ENCODE peak calls at places on chromosomes 13 and 19, in four cellular contexts. One of them, this sample, is unnamed.

GRCh38 chr13:104525467-104525866 is 1459.2 kb upstream of the SLC10A2 start:
- DNase-seq in stimulated activated CD4-positive, alpha-beta T cell treated with anti-CD3 and anti-CD28 coated beads, Interleukin-1b, Interleukin-23, amount 100 ng/mL, for 48 hours: no peak
- DNase-seq in amniotic epithelial cell: no peak
- DNase-seq in epithelial cell of prostate: no peak
- DNase-seq in this sample: no peak

GRCh38 chr13:114311908-114312307 is 2.4 kb upstream of the CHAMP1 start:
- DNase-seq in stimulated activated CD4-positive, alpha-beta T cell treated with anti-CD3 and anti-CD28 coated beads, Interleukin-1b, Interleukin-23, amount 100 ng/mL, for 48 hours: no peak
- DNase-seq in amniotic epithelial cell: no peak
- DNase-seq in epithelial cell of prostate: no peak
- DNase-seq in this sample: no peak

GRCh38 chr13:89831157-89831556 is 1516.3 kb upstream of the MIR17HG start:
- DNase-seq in stimulated activated CD4-positive, alpha-beta T cell treated with anti-CD3 and anti-CD28 coated beads, Interleukin-1b, Interleukin-23, amount 100 ng/mL, for 48 hours: no peak
- DNase-seq in amniotic epithelial cell: no peak
- DNase-seq in epithelial cell of prostate: no peak
- DNase-seq in this sample: no peak

GRCh38 chr19:5130371-5131030 is 161.6 kb downstream of the KDM4B start:
- DNase-seq in stimulated activated CD4-positive, alpha-beta T cell treated with anti-CD3 and anti-CD28 coated beads, Interleukin-1b, Interleukin-23, amount 100 ng/mL, for 48 hours: peak
- DNase-seq in amniotic epithelial cell: no peak
- DNase-seq in epithelial cell of prostate: no peak
- DNase-seq in this sample: no peak

GRCh38 chr13:30751183-30751933 is 16.0 kb downstream of the ALOX5AP start:
- DNase-seq in stimulated activated CD4-positive, alpha-beta T cell treated with anti-CD3 and anti-CD28 coated beads, Interleukin-1b, Interleukin-23, amount 100 ng/mL, for 48 hours: no peak
- DNase-seq in amniotic epithelial cell: no peak
- DNase-seq in epithelial cell of prostate: no peak
- DNase-seq in this sample: no peak

GRCh38 chr13:41985788-41986508 is 25.0 kb upstream of the VWA8 start:
- DNase-seq in stimulated activated CD4-positive, alpha-beta T cell treated with anti-CD3 and anti-CD28 coated beads, Interleukin-1b, Interleukin-23, amount 100 ng/mL, for 48 hours: no peak
- DNase-seq in amniotic epithelial cell: peak
- DNase-seq in epithelial cell of prostate: no peak
- DNase-seq in this sample: no peak

GRCh38 chr19:335072-335471 is 9.5 kb downstream of the MIER2 start:
- DNase-seq in stimulated activated CD4-positive, alpha-beta T cell treated with anti-CD3 and anti-CD28 coated beads, Interleukin-1b, Interleukin-23, amount 100 ng/mL, for 48 hours: no peak
- DNase-seq in amniotic epithelial cell: no peak
- DNase-seq in epithelial cell of prostate: no peak
- DNase-seq in this sample: no peak

GRCh38 chr13:43905435-43906031 is 25.8 kb downstream of the LACC1 start:
- DNase-seq in stimulated activated CD4-positive, alpha-beta T cell treated with anti-CD3 and anti-CD28 coated beads, Interleukin-1b, Interleukin-23, amount 100 ng/mL, for 48 hours: no peak
- DNase-seq in amniotic epithelial cell: peak
- DNase-seq in epithelial cell of prostate: no peak
- DNase-seq in this sample: peak

GRCh38 chr13:113646376-113646775 is 11.6 kb downstream of the ATP4B start:
- DNase-seq in stimulated activated CD4-positive, alpha-beta T cell treated with anti-CD3 and anti-CD28 coated beads, Interleukin-1b, Interleukin-23, amount 100 ng/mL, for 48 hours: no peak
- DNase-seq in amniotic epithelial cell: no peak
- DNase-seq in epithelial cell of prostate: no peak
- DNase-seq in this sample: no peak

GRCh38 chr13:35953537-35954206 is 177.5 kb downstream of the DCLK1 start:
- DNase-seq in stimulated activated CD4-positive, alpha-beta T cell treated with anti-CD3 and anti-CD28 coated beads, Interleukin-1b, Interleukin-23, amount 100 ng/mL, for 48 hours: no peak
- DNase-seq in amniotic epithelial cell: peak
- DNase-seq in epithelial cell of prostate: peak
- DNase-seq in this sample: peak